ENCODE peak calls at places on chromosomes 3 and 15, in ten cellular contexts. One of them, this sample, is unnamed.

GRCh38 chr3:129070086-129070875 is 9.7 kb downstream of the GP9 start:
- DNase-seq in fibroblast of mammary gland: no peak
- DNase-seq in NCI-H2081 treated with DMSO at 0.1 percent for 48 hours: no peak
- DNase-seq in HCT116: no peak
- DNase-seq in KG1: no peak
- DNase-seq in Calu3: no peak
- DNase-seq in AG04450: no peak
- DNase-seq in fibroblast of the aortic adventitia: no peak
- DNase-seq in effector CD4-positive, alpha-beta T cell: no peak
- DNase-seq in T-helper 1 cell: no peak
- DNase-seq in this sample: no peak

GRCh38 chr3:42174679-42175660 is 83.8 kb downstream of the TRAK1 start:
- DNase-seq in KG1: no peak
- DNase-seq in effector CD4-positive, alpha-beta T cell: no peak
- DNase-seq in AG04450: no peak
- DNase-seq in fibroblast of the aortic adventitia: no peak
- DNase-seq in fibroblast of mammary gland: no peak
- DNase-seq in T-helper 1 cell: no peak
- DNase-seq in Calu3: no peak
- DNase-seq in NCI-H2081 treated with DMSO at 0.1 percent for 48 hours: no peak
- DNase-seq in HCT116: no peak
- DNase-seq in this sample: no peak

GRCh38 chr3:121736112-121736511 is 13.4 kb downstream of the GOLGB1 start:
- DNase-seq in T-helper 1 cell: no peak
- DNase-seq in NCI-H2081 treated with DMSO at 0.1 percent for 48 hours: no peak
- DNase-seq in fibroblast of the aortic adventitia: peak
- DNase-seq in KG1: no peak
- DNase-seq in AG04450: no peak
- DNase-seq in HCT116: no peak
- DNase-seq in Calu3: no peak
- DNase-seq in fibroblast of mammary gland: peak
- DNase-seq in effector CD4-positive, alpha-beta T cell: no peak
- DNase-seq in this sample: no peak

GRCh38 chr15:69308949-69309348 is 10.2 kb downstream of the PAQR5 start:
- DNase-seq in HCT116: no peak
- DNase-seq in AG04450: no peak
- DNase-seq in fibroblast of mammary gland: no peak
- DNase-seq in NCI-H2081 treated with DMSO at 0.1 percent for 48 hours: no peak
- DNase-seq in fibroblast of the aortic adventitia: no peak
- DNase-seq in effector CD4-positive, alpha-beta T cell: no peak
- DNase-seq in T-helper 1 cell: no peak
- DNase-seq in Calu3: no peak
- DNase-seq in KG1: no peak
- DNase-seq in this sample: no peak

GRCh38 chr15:95655089-95655488 is 675.4 kb upstream of the NR2F2 start:
- DNase-seq in T-helper 1 cell: no peak
- DNase-seq in fibroblast of the aortic adventitia: no peak
- DNase-seq in HCT116: no peak
- DNase-seq in NCI-H2081 treated with DMSO at 0.1 percent for 48 hours: no peak
- DNase-seq in AG04450: no peak
- DNase-seq in Calu3: no peak
- DNase-seq in KG1: no peak
- DNase-seq in fibroblast of mammary gland: no peak
- DNase-seq in effector CD4-positive, alpha-beta T cell: no peak
- DNase-seq in this sample: no peak

GRCh38 chr3:104832530-104832929 is 534.2 kb upstream of the ALCAM start:
- DNase-seq in effector CD4-positive, alpha-beta T cell: no peak
- DNase-seq in NCI-H2081 treated with DMSO at 0.1 percent for 48 hours: no peak
- DNase-seq in T-helper 1 cell: no peak
- DNase-seq in HCT116: no peak
- DNase-seq in Calu3: no peak
- DNase-seq in KG1: no peak
- DNase-seq in fibroblast of the aortic adventitia: no peak
- DNase-seq in fibroblast of mammary gland: peak
- DNase-seq in AG04450: no peak
- DNase-seq in this sample: no peak

GRCh38 chr3:63207066-63207590 is 71.0 kb upstream of the SYNPR start:
- DNase-seq in NCI-H2081 treated with DMSO at 0.1 percent for 48 hours: no peak
- DNase-seq in KG1: no peak
- DNase-seq in fibroblast of mammary gland: peak
- DNase-seq in fibroblast of the aortic adventitia: peak
- DNase-seq in T-helper 1 cell: no peak
- DNase-seq in HCT116: no peak
- DNase-seq in AG04450: no peak
- DNase-seq in effector CD4-positive, alpha-beta T cell: no peak
- DNase-seq in Calu3: no peak
- DNase-seq in this sample: no peak

GRCh38 chr15:39701988-39702387 is 80.7 kb downstream of the FSIP1 start:
- DNase-seq in HCT116: no peak
- DNase-seq in effector CD4-positive, alpha-beta T cell: no peak
- DNase-seq in NCI-H2081 treated with DMSO at 0.1 percent for 48 hours: no peak
- DNase-seq in KG1: no peak
- DNase-seq in AG04450: no peak
- DNase-seq in T-helper 1 cell: no peak
- DNase-seq in Calu3: no peak
- DNase-seq in fibroblast of mammary gland: no peak
- DNase-seq in fibroblast of the aortic adventitia: no peak
- DNase-seq in this sample: no peak

GRCh38 chr15:60798821-60799220 is 319.9 kb upstream of the ICE2 start:
- DNase-seq in AG04450: peak
- DNase-seq in fibroblast of the aortic adventitia: peak
- DNase-seq in NCI-H2081 treated with DMSO at 0.1 percent for 48 hours: no peak
- DNase-seq in Calu3: no peak
- DNase-seq in fibroblast of mammary gland: peak
- DNase-seq in KG1: no peak
- DNase-seq in HCT116: no peak
- DNase-seq in effector CD4-positive, alpha-beta T cell: no peak
- DNase-seq in T-helper 1 cell: no peak
- DNase-seq in this sample: no peak

GRCh38 chr3:14299767-14300166 is 102.6 kb upstream of the SLC6A6 start:
- DNase-seq in fibroblast of the aortic adventitia: no peak
- DNase-seq in HCT116: no peak
- DNase-seq in NCI-H2081 treated with DMSO at 0.1 percent for 48 hours: no peak
- DNase-seq in AG04450: no peak
- DNase-seq in T-helper 1 cell: no peak
- DNase-seq in effector CD4-positive, alpha-beta T cell: no peak
- DNase-seq in Calu3: no peak
- DNase-seq in KG1: no peak
- DNase-seq in fibroblast of mammary gland: no peak
- DNase-seq in this sample: no peak

GRCh38 chr15:81184188-81184587 is 12.5 kb upstream of the IL16 start:
- DNase-seq in HCT116: no peak
- DNase-seq in T-helper 1 cell: no peak
- DNase-seq in fibroblast of mammary gland: peak
- DNase-seq in effector CD4-positive, alpha-beta T cell: no peak
- DNase-seq in NCI-H2081 treated with DMSO at 0.1 percent for 48 hours: no peak
- DNase-seq in KG1: no peak
- DNase-seq in AG04450: no peak
- DNase-seq in Calu3: no peak
- DNase-seq in fibroblast of the aortic adventitia: no peak
- DNase-seq in this sample: no peak

GRCh38 chr15:40308844-40309189 is 1.1 kb upstream of the PLCB2 start:
- DNase-seq in HCT116: no peak
- DNase-seq in NCI-H2081 treated with DMSO at 0.1 percent for 48 hours: no peak
- DNase-seq in fibroblast of the aortic adventitia: no peak
- DNase-seq in KG1: no peak
- DNase-seq in effector CD4-positive, alpha-beta T cell: no peak
- DNase-seq in AG04450: no peak
- DNase-seq in fibroblast of mammary gland: no peak
- DNase-seq in Calu3: peak
- DNase-seq in T-helper 1 cell: no peak
- DNase-seq in this sample: no peak